ENCODE peak calls at places on chromosomes 13 and 19, in eight cellular contexts. L is lower lobe of right lung, Q is stomach, I is heart right ventricle, E is fibroblast of lung, U is left lung, R is psoas muscle, S is heart left ventricle. N is an unnamed sample.

GRCh38 chr13:28392896-28393295 is 102.0 kb downstream of the FLT1 start:
- DNase-seq in L (no peak), Q (no peak), I (no peak), E (no peak), U (no peak), R (no peak), S (no peak), N (no peak)

GRCh38 chr13:62333466-62333865 is 917.8 kb upstream of the PCDH20 start:
- DNase-seq in L (no peak), Q (no peak), I (no peak), E (no peak), U (no peak), R (no peak), S (no peak), N (no peak)

GRCh38 chr13:110317093-110317492 is 10.0 kb downstream of the COL4A2 start:
- DNase-seq in L (no peak), Q (no peak), I (no peak), E (no peak), U (no peak), R (no peak), S (no peak), N (no peak)

GRCh38 chr19:43784251-43784980 is 3.6 kb upstream of the KCNN4 start:
- DNase-seq in L (no peak), Q (peak; percentile 62), I (no peak), E (peak; percentile 87), U (peak; percentile 75), R (peak; percentile 65), S (peak; percentile 32), N (peak; percentile 70)

GRCh38 chr19:12794936-12795335 is 3.6 kb downstream of the JUNB start:
- DNase-seq in L (no peak), Q (no peak), I (no peak), E (no peak), U (no peak), R (peak; percentile 19), S (no peak), N (no peak)

GRCh38 chr19:21166436-21166835 is 24.6 kb downstream of the ZNF431 start:
- DNase-seq in L (no peak), Q (no peak), I (no peak), E (no peak), U (no peak), R (no peak), S (no peak), N (no peak)

GRCh38 chr13:95403349-95404140 is 102.3 kb upstream of the ABCC4 start:
- DNase-seq in L (no peak), Q (no peak), I (no peak), E (peak; percentile 6), U (no peak), R (no peak), S (no peak), N (no peak)

GRCh38 chr19:2221250-2221831 is 14.8 kb downstream of the PLEKHJ1 start:
- DNase-seq in L (no peak), Q (no peak), I (no peak), E (no peak), U (no peak), R (no peak), S (no peak), N (no peak)

GRCh38 chr19:48543121-48543710 is 8.8 kb upstream of the SULT2B1 start:
- DNase-seq in L (peak; percentile 62), Q (peak; percentile 82), I (no peak), E (peak; percentile 59), U (peak; percentile 63), R (peak; percentile 32), S (no peak), N (no peak)

GRCh38 chr13:48094404-48094780 is 512 bp downstream of the MED4 start:
- DNase-seq in L (no peak), Q (no peak), I (no peak), E (peak; percentile 20), U (no peak), R (no peak), S (no peak), N (no peak)

GRCh38 chr13:86282450-86282849 is 483.2 kb upstream of the SLITRK6 start:
- DNase-seq in L (no peak), Q (no peak), I (no peak), E (peak; percentile 58), U (no peak), R (no peak), S (no peak), N (no peak)

GRCh38 chr13:50531917-50532899 is 311.3 kb downstream of the DLEU7 start:
- DNase-seq in L (no peak), Q (no peak), I (no peak), E (peak; percentile 53), U (no peak), R (no peak), S (no peak), N (no peak)

GRCh38 chr19:17340302-17340870 is 3.0 kb downstream of the GTPBP3 start:
- DNase-seq in L (no peak), Q (peak; percentile 52), I (no peak), E (no peak), U (peak; percentile 28), R (peak; percentile 61), S (no peak), N (no peak)

GRCh38 chr13:89518289-89519077 is 1829.0 kb upstream of the MIR17HG start:
- DNase-seq in L (no peak), Q (no peak), I (no peak), E (no peak), U (no peak), R (no peak), S (no peak), N (no peak)

DNA sequence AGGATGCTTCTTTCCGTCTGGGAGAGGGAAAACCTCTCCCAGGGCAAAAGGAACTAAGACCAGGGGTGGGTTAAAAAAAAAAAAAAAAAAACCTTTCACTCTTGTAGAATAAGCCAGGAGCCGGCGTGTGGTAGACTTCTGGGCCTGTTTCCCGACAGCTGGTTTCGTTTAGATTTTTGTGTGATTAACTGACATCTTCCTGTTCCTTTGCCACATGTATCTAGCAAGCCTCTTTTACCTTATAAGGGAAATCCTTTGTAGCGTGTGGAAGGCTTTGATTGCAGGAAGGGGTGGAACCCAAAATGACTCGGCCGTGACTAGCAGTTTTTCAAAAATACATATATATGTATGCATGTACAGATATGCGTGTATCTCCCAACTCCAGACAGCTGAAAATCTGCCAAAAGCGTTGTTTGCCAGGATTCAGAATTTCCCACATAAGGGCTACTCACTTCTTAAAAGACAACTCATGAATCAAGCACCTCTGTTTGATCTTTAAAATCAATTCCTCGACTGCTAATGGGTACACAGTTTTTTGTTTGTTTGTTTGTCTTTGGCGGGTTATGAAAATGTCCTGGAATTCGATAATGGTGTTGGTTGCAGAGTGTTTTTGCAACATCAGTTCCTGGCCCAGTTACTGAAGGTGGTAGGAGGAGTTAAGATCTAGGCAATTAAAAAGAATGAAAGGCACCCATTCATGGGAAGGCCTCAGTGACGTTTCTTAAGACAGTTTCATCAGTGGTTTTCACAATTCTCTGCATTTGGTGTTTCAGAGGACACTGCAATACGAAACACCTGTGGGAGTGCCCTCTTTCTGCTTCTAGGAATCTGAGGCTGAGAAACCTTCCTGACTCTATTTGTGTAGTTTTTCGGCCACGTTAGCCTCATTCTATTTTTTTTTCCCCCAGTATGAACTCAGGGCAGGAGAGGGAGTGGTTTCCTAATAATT is 2.7 kb downstream of the TPM4 start:
- DNase-seq in L (peak; percentile 66), Q (peak; percentile 70), I (no peak), E (peak; percentile 98), U (peak; percentile 70), R (peak; percentile 66), S (peak; percentile 80), N (peak; percentile 87)
- H3K4me1 ChIP-seq in L (peaks cover 74% of the 10 kb centered on the region), Q (peaks cover 86% of the 10 kb centered on the region), I (peaks cover 53% of the 10 kb centered on the region), E (peaks cover 20% of the 10 kb centered on the region), U (peaks cover 75% of the 10 kb centered on the region), R (no peaks in the 10 kb centered on the region), S (peaks cover 20% of the 10 kb centered on the region), N (peaks cover 47% of the 10 kb centered on the region)

DNA sequence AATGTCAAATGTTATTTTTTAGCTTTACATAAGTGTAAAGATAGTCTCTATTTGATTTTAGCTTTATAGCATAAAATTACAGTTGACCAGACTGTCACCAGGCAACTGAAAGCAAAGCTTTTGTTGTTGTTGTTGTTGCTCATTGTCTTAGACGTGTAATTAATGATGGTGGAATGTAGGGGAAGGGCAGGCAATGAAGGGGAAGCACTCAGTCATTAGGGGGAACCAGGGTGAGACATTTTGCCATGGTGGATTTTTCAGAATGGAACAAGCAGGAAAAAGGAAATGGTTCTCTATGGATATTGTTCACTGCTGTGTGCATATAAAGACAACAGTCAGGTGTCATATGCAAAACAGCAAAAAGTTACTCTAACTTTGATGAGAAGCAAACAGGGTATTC is 110.2 kb downstream of the LRCH1 start:
- DNase-seq in L (no peak), Q (no peak), I (no peak), E (no peak), U (no peak), R (no peak), S (no peak), N (no peak)
- H3K27ac ChIP-seq in L (peak overlapping the region; percentile 9), Q (no peak overlapping the region), I (peak overlapping the region; percentile 25), E (no peak overlapping the region), U (peak overlapping the region; percentile 55), R (no peak overlapping the region), S (no peak overlapping the region), N (no peak overlapping the region)

GRCh38 chr13:36054041-36054440 is 77.1 kb downstream of the DCLK1 start:
- DNase-seq in L (no peak), Q (no peak), I (no peak), E (no peak), U (no peak), R (no peak), S (no peak), N (no peak)

GRCh38 chr13:36057041-36057440 is 74.1 kb downstream of the DCLK1 start:
- DNase-seq in L (no peak), Q (no peak), I (no peak), E (peak; percentile 3), U (no peak), R (no peak), S (no peak), N (no peak)

GRCh38 chr13:36046672-36047071 is 84.5 kb downstream of the DCLK1 start:
- DNase-seq in L (no peak), Q (no peak), I (no peak), E (no peak), U (no peak), R (no peak), S (no peak), N (no peak)

DNA sequence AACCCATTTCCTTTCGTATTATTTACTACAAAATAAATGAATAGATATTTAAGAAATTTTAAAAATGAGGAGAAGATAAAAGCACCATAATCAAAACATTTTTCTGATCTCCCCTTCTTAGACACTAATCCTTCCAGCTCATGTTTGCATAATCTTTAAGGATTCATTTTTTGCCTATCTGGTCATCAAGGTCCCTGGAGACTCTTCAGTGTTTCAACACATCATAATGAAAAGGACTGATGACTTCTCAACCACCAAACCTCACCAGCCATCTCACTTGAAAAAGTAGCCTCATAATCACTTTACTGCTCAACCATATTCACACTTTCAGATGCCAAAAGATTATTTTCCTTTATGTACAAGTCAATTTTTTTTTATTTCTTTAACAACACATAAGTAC is 80.1 kb downstream of the DCLK1 start:
- DNase-seq in L (no peak), Q (no peak), I (no peak), E (no peak), U (no peak), R (no peak), S (no peak), N (no peak)
- TF ChIP-seq CTCF in L (no peak), Q (no peak), I (no peak), E (no peak), U (no peak), R (no peak), S (no peak), N (no peak)

DNA sequence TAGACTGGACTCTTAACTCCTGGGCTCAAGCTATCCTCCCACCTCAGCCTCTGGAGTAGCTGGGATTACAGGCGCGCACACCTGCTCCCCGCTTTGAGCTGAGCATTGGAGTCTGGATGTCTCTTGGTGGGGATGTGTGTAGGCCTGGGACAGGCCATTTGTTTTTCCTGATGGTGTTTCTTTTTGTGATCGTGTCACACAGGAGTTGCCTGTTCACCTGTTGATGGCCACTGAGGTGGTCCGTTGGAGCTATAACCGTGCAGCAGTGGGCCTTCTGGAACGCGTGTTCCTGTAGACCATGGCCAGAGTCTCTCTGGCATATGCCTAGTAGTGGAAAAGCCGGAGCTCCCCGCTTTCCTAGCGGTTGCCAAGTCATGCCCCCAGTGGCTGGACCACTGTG is 3.5 kb downstream of the PAK4 start:
- DNase-seq in L (no peak), Q (no peak), I (no peak), E (no peak), U (no peak), R (no peak), S (no peak), N (no peak)
- H3K4me1 ChIP-seq in L (peaks cover 83% of the 10 kb centered on the region), Q (peaks cover 95% of the 10 kb centered on the region), I (peaks cover 72% of the 10 kb centered on the region), E (peaks cover 8% of the 10 kb centered on the region), U (peaks cover 88% of the 10 kb centered on the region), R (peaks cover 18% of the 10 kb centered on the region), S (peaks cover 21% of the 10 kb centered on the region), N (peaks cover 89% of the 10 kb centered on the region)